ENCODE peak calls at places on chromosomes 13 and 19, in five cellular contexts. Q is mesothelial cell of epicardium; R is body of pancreas; T is thoracic aorta; J is CD8-positive, alpha-beta T cell. Z is an unnamed sample.

GRCh38 chr13:110869805-110870706 is 44.8 kb downstream of the ANKRD10 start:
- DNase-seq in Q (peak), R (peak), T (peak), J (no peak), Z (peak)

GRCh38 chr19:30391052-30391451 is 18.9 kb downstream of the ZNF536 start:
- DNase-seq in Q (no peak), R (no peak), T (no peak), J (no peak), Z (no peak)

GRCh38 chr13:66805657-66806056 is 424.5 kb downstream of the PCDH9 start:
- DNase-seq in Q (no peak), R (peak), T (no peak), J (no peak), Z (no peak)

GRCh38 chr19:20662421-20663105 is 1.2 kb upstream of the ZNF626 start:
- DNase-seq in Q (no peak), R (no peak), T (no peak), J (no peak), Z (no peak)

GRCh38 chr13:31042501-31043165 is 110.2 kb downstream of the TEX26 start:
- DNase-seq in Q (no peak), R (no peak), T (no peak), J (no peak), Z (no peak)

GRCh38 chr19:3902317-3902973 is 22.0 kb downstream of the ATCAY start:
- DNase-seq in Q (no peak), R (no peak), T (no peak), J (no peak), Z (no peak)

GRCh38 chr19:7515091-7515470 is 822 bp upstream of the ZNF358 start:
- DNase-seq in Q (no peak), R (no peak), T (peak), J (no peak), Z (no peak)

GRCh38 chr13:106738279-106738678 is 170.3 kb upstream of the ARGLU1 start:
- DNase-seq in Q (no peak), R (no peak), T (no peak), J (no peak), Z (no peak)

GRCh38 chr19:7340959-7341837 is 7.5 kb upstream of the ARHGEF18 start:
- DNase-seq in Q (peak), R (peak), T (peak), J (peak), Z (peak)

GRCh38 chr19:44512326-44513298 is 12.3 kb upstream of the ZNF180 start:
- DNase-seq in Q (peak), R (no peak), T (no peak), J (no peak), Z (no peak)
- TF ChIP-seq CTCF in Q (peak), R (no peak), T (no peak), J (no peak), Z (no peak)

DNA sequence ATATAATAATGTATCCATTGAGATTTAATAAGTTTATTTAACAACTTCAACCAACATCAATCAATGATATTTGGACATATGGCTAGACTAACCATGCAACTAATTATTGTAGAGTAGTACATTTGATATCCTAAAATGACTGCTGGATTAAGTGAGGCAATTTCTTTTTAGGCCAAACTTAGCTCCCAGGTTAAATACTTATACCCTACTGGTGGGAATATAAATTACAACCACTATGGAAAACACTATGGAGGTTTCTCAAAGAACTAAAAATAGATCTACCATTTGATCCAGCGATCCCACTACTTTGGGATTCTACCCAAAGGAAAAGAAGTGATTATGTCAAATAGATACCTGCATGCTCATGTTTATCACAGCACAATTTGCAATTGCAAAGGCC is 345.8 kb downstream of the RBM26 start:
- DNase-seq in Q (no peak), R (no peak), T (no peak), J (no peak), Z (no peak)
- TF ChIP-seq CTCF in Q (peak), R (no peak), T (no peak), J (no peak), Z (no peak)

GRCh38 chr19:1263198-1263597 is 5.9 kb upstream of the CIRBP start:
- DNase-seq in Q (no peak), R (no peak), T (no peak), J (no peak), Z (no peak)

GRCh38 chr19:1261512-1261862 is 7.6 kb upstream of the CIRBP start:
- DNase-seq in Q (no peak), R (no peak), T (no peak), J (no peak), Z (no peak)

GRCh38 chr19:1260749-1261511 is 8.2 kb upstream of the CIRBP start:
- DNase-seq in Q (peak), R (peak), T (no peak), J (peak), Z (peak)

GRCh38 chr19:1261863-1262686 is 7.1 kb upstream of the CIRBP start:
- DNase-seq in Q (no peak), R (peak), T (peak), J (no peak), Z (no peak)

GRCh38 chr19:1262687-1263123 is 6.4 kb upstream of the CIRBP start:
- DNase-seq in Q (no peak), R (no peak), T (no peak), J (no peak), Z (no peak)
- TF ChIP-seq CTCF in Q (no peak), R (peak), T (no peak), J (no peak), Z (no peak)

GRCh38 chr13:45681101-45681500 is 21.0 kb upstream of the CBY2 start:
- DNase-seq in Q (no peak), R (no peak), T (no peak), J (no peak), Z (no peak)

GRCh38 chr13:45682494-45683008 is 19.6 kb upstream of the CBY2 start:
- DNase-seq in Q (no peak), R (no peak), T (no peak), J (no peak), Z (no peak)

GRCh38 chr13:45678282-45678681 is 23.8 kb upstream of the CBY2 start:
- DNase-seq in Q (no peak), R (no peak), T (no peak), J (no peak), Z (no peak)

DNA sequence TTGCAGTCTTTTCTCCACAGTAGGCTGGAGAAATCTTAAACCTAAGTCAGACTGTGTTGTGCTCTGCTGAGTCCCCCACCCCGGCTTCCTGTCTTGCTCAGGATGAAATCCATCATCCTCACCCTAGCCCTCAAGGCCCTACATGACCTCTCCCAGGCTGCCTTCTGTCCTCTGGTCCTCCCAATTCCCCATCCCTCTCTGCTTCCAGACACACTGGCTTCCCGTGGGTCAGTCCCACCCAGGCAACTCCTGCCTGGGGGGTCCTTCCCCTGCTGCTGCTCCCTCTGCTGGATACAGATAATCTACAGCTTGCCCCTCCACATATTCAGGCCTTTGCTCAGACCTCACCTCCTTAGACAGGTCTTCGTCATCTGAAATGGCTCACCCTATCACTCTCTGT is 18.4 kb upstream of the CBY2 start:
- DNase-seq in Q (no peak), R (no peak), T (no peak), J (no peak), Z (no peak)
- TF ChIP-seq CTCF in Q (no peak), R (no peak), T (no peak), J (no peak), Z (no peak)

Z was measured in natural killer cell.